ENCODE peak calls at places on chromosomes 1 and 21, in five cellular contexts. One of them, this sample, is unnamed.

GRCh38 chr1:67612690-67613322 is 72.2 kb upstream of the GADD45A start:
- DNase-seq in GM23338: no peak
- DNase-seq in HepG2: no peak
- DNase-seq in A549: no peak
- DNase-seq in GM12878: no peak
- DNase-seq in this sample: no peak

GRCh38 chr1:37068897-37069296 is 34.6 kb upstream of the GRIK3 start:
- DNase-seq in GM23338: no peak
- DNase-seq in HepG2: no peak
- DNase-seq in A549: no peak
- DNase-seq in GM12878: no peak
- DNase-seq in this sample: no peak

GRCh38 chr1:42952353-42953001 is 6.2 kb downstream of the SLC2A1 start:
- DNase-seq in GM23338: no peak
- DNase-seq in HepG2: no peak
- DNase-seq in A549: peak
- DNase-seq in GM12878: no peak
- DNase-seq in this sample: no peak

GRCh38 chr1:180691322-180691721 is 59.5 kb downstream of the XPR1 start:
- DNase-seq in GM23338: no peak
- DNase-seq in HepG2: no peak
- DNase-seq in A549: no peak
- DNase-seq in GM12878: no peak
- DNase-seq in this sample: no peak

GRCh38 chr1:97277891-97278662 is 556.5 kb downstream of the PTBP2 start:
- DNase-seq in GM23338: no peak
- DNase-seq in HepG2: no peak
- DNase-seq in A549: peak
- DNase-seq in GM12878: no peak
- DNase-seq in this sample: peak

GRCh38 chr1:19448491-19449439 is 36.6 kb downstream of the CAPZB start:
- DNase-seq in GM23338: no peak
- DNase-seq in HepG2: no peak
- DNase-seq in A549: peak
- DNase-seq in GM12878: no peak
- DNase-seq in this sample: no peak

GRCh38 chr1:246144931-246145330 is 362.1 kb downstream of the SMYD3 start:
- DNase-seq in GM23338: no peak
- DNase-seq in HepG2: no peak
- DNase-seq in A549: no peak
- DNase-seq in GM12878: no peak
- DNase-seq in this sample: no peak

GRCh38 chr1:247491328-247491727 is 33.4 kb upstream of the OR2B11 start:
- DNase-seq in GM23338: no peak
- DNase-seq in HepG2: no peak
- DNase-seq in A549: no peak
- DNase-seq in GM12878: no peak
- DNase-seq in this sample: no peak

GRCh38 chr1:153919879-153920852 is 2.6 kb downstream of the GATAD2B start:
- DNase-seq in GM23338: no peak
- DNase-seq in HepG2: no peak
- DNase-seq in A549: peak
- DNase-seq in GM12878: no peak
- DNase-seq in this sample: no peak

GRCh38 chr1:172775598-172776570 is 117.0 kb downstream of the FASLG start:
- DNase-seq in GM23338: no peak
- DNase-seq in HepG2: no peak
- DNase-seq in A549: no peak
- DNase-seq in GM12878: no peak
- DNase-seq in this sample: no peak

GRCh38 chr1:84789014-84789413 is 98.8 kb upstream of the SSX2IP start:
- DNase-seq in GM23338: no peak
- DNase-seq in HepG2: no peak
- DNase-seq in A549: no peak
- DNase-seq in GM12878: no peak
- DNase-seq in this sample: no peak

DNA sequence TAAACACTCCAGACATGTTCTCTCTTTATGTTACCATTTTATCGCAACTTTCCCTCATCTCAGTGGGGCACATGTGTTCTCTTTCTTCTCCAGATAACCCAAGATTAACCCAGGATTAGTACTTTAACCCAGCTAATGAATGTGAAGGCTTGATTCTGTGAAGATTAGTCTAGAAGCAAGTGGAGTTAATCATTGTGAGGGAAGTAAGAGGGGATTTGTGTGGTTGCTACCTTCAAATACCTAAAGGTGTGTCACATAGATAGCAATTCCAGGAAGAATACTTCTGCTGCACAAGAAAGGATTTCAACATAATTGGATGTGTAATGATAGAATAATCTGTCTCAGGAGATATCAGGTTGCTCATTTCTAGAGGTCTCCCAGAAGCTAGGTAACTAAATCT is 327.1 kb downstream of the PBX1 start:
- DNase-seq in GM23338: no peak
- DNase-seq in HepG2: no peak
- DNase-seq in A549: no peak
- DNase-seq in GM12878: no peak
- DNase-seq in this sample: no peak
- TF ChIP-seq REST in GM23338: no peak
- TF ChIP-seq REST in HepG2: no peak
- TF ChIP-seq REST in A549: no peak
- TF ChIP-seq REST in GM12878: no peak
- TF ChIP-seq REST in this sample: no peak

GRCh38 chr1:110292031-110292300 is 47.2 kb upstream of the RBM15 start:
- DNase-seq in GM23338: no peak
- DNase-seq in HepG2: no peak
- DNase-seq in A549: no peak
- DNase-seq in GM12878: no peak
- DNase-seq in this sample: no peak

GRCh38 chr1:110293601-110294104 is 45.5 kb upstream of the RBM15 start:
- DNase-seq in GM23338: no peak
- DNase-seq in HepG2: no peak
- DNase-seq in A549: no peak
- DNase-seq in GM12878: no peak
- DNase-seq in this sample: no peak

GRCh38 chr1:110294308-110294707 is 44.9 kb upstream of the RBM15 start:
- DNase-seq in GM23338: no peak
- DNase-seq in HepG2: no peak
- DNase-seq in A549: no peak
- DNase-seq in GM12878: no peak
- DNase-seq in this sample: no peak

GRCh38 chr1:110291241-110292030 is 47.7 kb upstream of the RBM15 start:
- DNase-seq in GM23338: no peak
- DNase-seq in HepG2: no peak
- DNase-seq in A549: no peak
- DNase-seq in GM12878: no peak
- DNase-seq in this sample: no peak

GRCh38 chr1:110292327-110292741 is 46.8 kb upstream of the RBM15 start:
- DNase-seq in GM23338: no peak
- DNase-seq in HepG2: no peak
- DNase-seq in A549: peak
- DNase-seq in GM12878: no peak
- DNase-seq in this sample: no peak
- TF ChIP-seq REST in GM23338: no peak
- TF ChIP-seq REST in HepG2: no peak
- TF ChIP-seq REST in A549: no peak
- TF ChIP-seq REST in GM12878: no peak
- TF ChIP-seq REST in this sample: no peak

GRCh38 chr1:224623310-224623714 is 7.2 kb downstream of the CNIH3 start:
- DNase-seq in GM23338: no peak
- DNase-seq in HepG2: no peak
- DNase-seq in A549: no peak
- DNase-seq in GM12878: no peak
- DNase-seq in this sample: peak
- TF ChIP-seq REST in GM23338: no peak
- TF ChIP-seq REST in HepG2: no peak
- TF ChIP-seq REST in A549: no peak
- TF ChIP-seq REST in GM12878: no peak
- TF ChIP-seq REST in this sample: no peak

GRCh38 chr1:9270290-9270900 is 22.3 kb upstream of the SPSB1 start:
- DNase-seq in GM23338: no peak
- DNase-seq in HepG2: no peak
- DNase-seq in A549: no peak
- DNase-seq in GM12878: no peak
- DNase-seq in this sample: no peak
- TF ChIP-seq REST in GM23338: no peak
- TF ChIP-seq REST in HepG2: no peak
- TF ChIP-seq REST in A549: no peak
- TF ChIP-seq REST in GM12878: no peak
- TF ChIP-seq REST in this sample: no peak

GRCh38 chr1:50369008-50369634 is 54.1 kb downstream of the DMRTA2 start:
- DNase-seq in GM23338: no peak
- DNase-seq in HepG2: no peak
- DNase-seq in A549: no peak
- DNase-seq in GM12878: no peak
- DNase-seq in this sample: no peak
- TF ChIP-seq REST in GM23338: no peak
- TF ChIP-seq REST in HepG2: no peak
- TF ChIP-seq REST in A549: no peak
- TF ChIP-seq REST in GM12878: no peak
- TF ChIP-seq REST in this sample: no peak

GRCh38 chr21:15875286-15875685 is 145.5 kb downstream of the USP25 start:
- DNase-seq in GM23338: no peak
- DNase-seq in HepG2: no peak
- DNase-seq in A549: no peak
- DNase-seq in GM12878: no peak
- DNase-seq in this sample: no peak

GRCh38 chr21:15870819-15871218 is 141.0 kb downstream of the USP25 start:
- DNase-seq in GM23338: no peak
- DNase-seq in HepG2: no peak
- DNase-seq in A549: no peak
- DNase-seq in GM12878: no peak
- DNase-seq in this sample: no peak

GRCh38 chr21:15872236-15872635 is 142.5 kb downstream of the USP25 start:
- DNase-seq in GM23338: no peak
- DNase-seq in HepG2: no peak
- DNase-seq in A549: no peak
- DNase-seq in GM12878: no peak
- DNase-seq in this sample: no peak

GRCh38 chr21:15868940-15869339 is 139.2 kb downstream of the USP25 start:
- DNase-seq in GM23338: no peak
- DNase-seq in HepG2: no peak
- DNase-seq in A549: no peak
- DNase-seq in GM12878: no peak
- DNase-seq in this sample: no peak

DNA sequence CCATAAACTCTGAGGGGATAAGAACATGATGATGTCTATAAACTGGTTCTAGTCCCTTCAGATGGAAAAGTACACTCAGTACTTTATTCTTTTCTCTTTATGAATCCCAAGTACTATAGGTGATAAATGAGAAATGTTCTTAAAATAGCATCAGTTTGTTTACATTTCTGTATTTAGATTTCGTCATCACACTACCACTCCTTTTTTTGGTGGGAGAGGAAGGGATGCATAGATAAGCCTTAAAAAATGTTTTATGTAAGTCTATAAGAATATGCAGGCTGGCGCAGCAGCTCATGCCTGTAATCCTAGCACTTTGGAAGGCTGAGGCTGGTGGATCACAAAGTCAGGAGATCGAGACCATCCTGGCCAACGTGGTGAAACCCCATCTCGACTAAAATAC is 144.8 kb downstream of the USP25 start:
- DNase-seq in GM23338: no peak
- DNase-seq in HepG2: no peak
- DNase-seq in A549: no peak
- DNase-seq in GM12878: no peak
- DNase-seq in this sample: no peak
- TF ChIP-seq REST in GM23338: no peak
- TF ChIP-seq REST in HepG2: no peak
- TF ChIP-seq REST in A549: no peak
- TF ChIP-seq REST in GM12878: no peak
- TF ChIP-seq REST in this sample: no peak

This sample was measured in Panc1.